ENCODE peak calls at places on chromosomes 7 and 10, in nine cellular contexts. Y is uterus, G is retinal pigment epithelial cell, R is PC-9, Q is upper lobe of left lung, P is pancreas, F is cardiac muscle cell, X is fibroblast of lung, D is AG10803. W is an unnamed sample.

GRCh38 chr10:80392250-80392649 is 16.1 kb upstream of the PRXL2A start:
- DNase-seq in P (no peak), Q (no peak), Y (no peak), D (no peak), F (no peak), X (peak), G (no peak), R (no peak), W (no peak)

GRCh38 chr7:65804887-65805286 is 68.0 kb upstream of the VKORC1L1 start:
- DNase-seq in R (no peak), Q (no peak), F (no peak), G (no peak), D (no peak), Y (no peak), X (no peak), P (no peak), W (no peak)

GRCh38 chr10:111831058-111831457 is 352.5 kb downstream of the GPAM start:
- DNase-seq in P (no peak), G (no peak), F (no peak), D (no peak), Y (no peak), Q (no peak), X (no peak), R (no peak), W (no peak)

GRCh38 chr7:123185756-123186155 is 14.0 kb downstream of the SLC13A1 start:
- DNase-seq in G (no peak), Y (no peak), Q (no peak), X (no peak), R (no peak), D (no peak), P (no peak), F (no peak), W (no peak)

GRCh38 chr7:40147371-40148246 is 12.8 kb downstream of the SUGCT start:
- DNase-seq in P (no peak), G (no peak), R (no peak), F (no peak), Q (no peak), Y (no peak), D (peak), X (no peak), W (no peak)

GRCh38 chr10:18859659-18860058 is 188.9 kb upstream of the MALRD1 start:
- DNase-seq in D (no peak), P (no peak), G (no peak), Q (no peak), Y (no peak), R (no peak), F (no peak), X (no peak), W (no peak)

GRCh38 chr7:130356760-130357611 is 12.4 kb downstream of the CPA5 start:
- DNase-seq in D (peak), F (no peak), P (no peak), Q (peak), G (peak), X (peak), R (peak), Y (peak), W (peak)

GRCh38 chr10:61708841-61709240 is 46.1 kb downstream of the CABCOCO1 start:
- DNase-seq in R (no peak), F (no peak), P (no peak), X (peak), Y (no peak), Q (no peak), G (no peak), D (peak), W (no peak)

GRCh38 chr7:103989785-103990775 is 622 bp upstream of the RELN start:
- DNase-seq in P (peak), F (peak), G (peak), D (peak), X (peak), Q (no peak), R (no peak), Y (no peak), W (no peak)

GRCh38 chr10:124878457-124878739 is 63.5 kb upstream of the ZRANB1 start:
- DNase-seq in G (no peak), D (no peak), X (no peak), R (peak), F (no peak), P (no peak), Y (no peak), Q (no peak), W (no peak)

GRCh38 chr10:81820418-81820817 is 54.6 kb upstream of the NRG3 start:
- DNase-seq in G (no peak), X (no peak), D (no peak), R (no peak), Q (no peak), Y (no peak), F (peak), P (no peak), W (no peak)

GRCh38 chr7:151876899-151877777 is at the start of gene PRKAG2:
- DNase-seq in X (peak), P (peak), Y (peak), F (peak), R (peak), Q (peak), G (no peak), D (peak), W (no peak)

GRCh38 chr7:139570119-139570518 is 46.6 kb downstream of the CLEC2L start:
- DNase-seq in R (no peak), P (peak), Q (no peak), Y (no peak), F (no peak), X (no peak), G (no peak), D (no peak), W (no peak)
- TF ChIP-seq CTCF in R (peak), P (no peak), Q (no peak), Y (peak), F (no peak), X (no peak), G (peak), D (no peak), W (no peak)

DNA sequence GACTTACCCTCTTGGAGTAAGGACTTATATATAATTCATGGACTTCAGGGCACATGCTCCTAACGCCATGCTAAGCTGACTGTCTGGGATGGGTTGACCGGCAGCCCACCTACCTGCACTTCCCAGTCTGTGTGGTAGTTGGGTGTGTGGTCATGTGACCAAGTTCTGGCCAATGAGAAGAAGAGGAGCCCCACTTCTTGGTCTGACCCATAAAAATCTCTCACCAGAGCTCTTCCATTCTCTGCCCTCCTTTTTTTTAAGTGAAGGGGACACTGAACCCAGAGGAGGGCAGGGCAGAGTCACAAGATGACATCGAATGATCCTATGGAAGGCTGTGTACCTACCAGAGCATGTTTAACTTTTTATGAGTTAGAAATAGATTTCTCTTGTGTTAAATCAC is 370.1 kb downstream of the FRMD4A start:
- DNase-seq in P (no peak), Q (no peak), G (no peak), R (no peak), Y (no peak), F (no peak), D (no peak), X (no peak), W (no peak)
- H3K4me3 ChIP-seq in P (no peak), Q (no peak), G (no peak), R (no peak), Y (no peak), F (no peak), D (no peak), X (no peak), W (no peak)

DNA sequence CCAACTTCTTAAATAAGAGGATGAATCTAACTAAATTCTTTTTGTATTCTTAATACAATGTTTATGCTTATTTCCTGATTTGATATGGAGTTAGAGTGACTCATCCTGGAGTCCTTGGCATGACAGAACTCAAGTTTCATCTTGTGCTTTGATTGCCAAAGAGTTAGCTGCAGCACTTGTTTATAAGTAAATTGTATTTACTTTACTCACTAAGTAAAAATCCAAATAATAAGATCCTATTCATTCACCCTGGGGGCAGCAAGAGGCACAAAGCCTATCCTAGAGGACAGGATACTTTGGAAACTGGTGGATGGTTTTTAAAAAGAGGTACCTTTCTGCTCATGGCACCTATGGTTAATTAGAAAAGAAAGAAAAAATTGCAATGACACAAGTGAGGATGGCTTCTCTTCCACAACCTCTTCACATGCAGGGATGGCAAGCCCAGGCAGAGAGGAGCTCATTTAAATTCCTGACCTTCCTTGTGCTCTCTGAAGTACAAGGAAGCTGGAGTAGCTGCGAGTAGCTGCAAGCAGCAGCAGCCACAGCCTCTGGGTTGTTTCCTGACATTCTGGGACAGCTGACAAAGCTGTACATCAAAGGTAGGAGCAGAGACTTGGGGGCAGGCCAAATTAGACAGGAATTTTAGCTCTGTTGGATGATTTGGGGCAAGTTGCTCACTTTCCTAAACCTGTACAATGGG is 28.5 kb upstream of the CROT start:
- DNase-seq in X (peak), F (no peak), R (peak), Y (no peak), G (peak), Q (no peak), D (peak), P (no peak), W (no peak)
- TF ChIP-seq CTCF in X (no peak), F (no peak), R (no peak), Y (no peak), G (no peak), Q (no peak), D (no peak), P (no peak), W (no peak)

GRCh38 chr10:102984086-102984485 is 66.0 kb downstream of the CNNM2 start:
- DNase-seq in D (no peak), R (no peak), X (no peak), Q (no peak), Y (no peak), G (no peak), F (no peak), P (no peak), W (no peak)

GRCh38 chr10:102985811-102986210 is 67.7 kb downstream of the CNNM2 start:
- DNase-seq in F (no peak), Q (no peak), G (no peak), Y (no peak), R (no peak), X (no peak), D (no peak), P (no peak), W (no peak)

DNA sequence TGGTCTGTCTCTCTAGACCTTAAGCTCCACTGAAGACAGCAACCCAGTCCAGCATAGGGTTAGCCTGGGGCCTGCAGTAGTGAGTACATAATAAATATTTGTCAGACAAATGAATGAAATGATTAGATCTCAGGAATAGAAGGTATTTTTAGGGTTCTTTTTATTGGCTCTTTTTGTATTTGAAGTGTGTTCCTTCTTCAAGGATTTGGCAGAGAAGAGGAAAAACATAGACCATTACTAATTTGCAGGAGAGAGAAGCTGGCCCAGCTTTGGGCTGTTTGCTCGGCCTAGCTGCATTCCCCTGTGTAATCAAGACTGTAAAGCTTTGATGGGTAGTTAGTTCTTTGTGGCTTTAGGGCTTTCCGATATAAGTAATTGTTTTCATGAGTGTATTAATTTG is 64.2 kb downstream of the CNNM2 start:
- DNase-seq in X (no peak), D (no peak), Y (no peak), F (no peak), P (no peak), Q (no peak), G (no peak), R (no peak), W (no peak)
- H3K4me3 ChIP-seq in X (no peak), D (no peak), Y (no peak), F (no peak), P (no peak), Q (no peak), G (no peak), R (no peak), W (no peak)